ENCODE peak calls at places on chromosomes 16 and 17, in nine cellular contexts. M is HFF-Myc, U is prostate gland, H is neural progenitor cell, C is left ventricle myocardium inferior, F is cardiac muscle cell, O is lower leg skin, T is astrocyte of the spinal cord, W is heart left ventricle. X is an unnamed sample.

GRCh38 chr17:82802141-82802540 is 37.7 kb downstream of the ZNF750 start:
- DNase-seq in O (no peak), M (no peak), W (no peak), T (peak; percentile 50), H (no peak), C (no peak), F (peak; percentile 24), U (no peak), X (no peak)

GRCh38 chr17:45925311-45925710 is 31.0 kb downstream of the MAPT start:
- DNase-seq in W (no peak), O (no peak), H (no peak), M (no peak), C (no peak), U (no peak), T (no peak), F (no peak), X (no peak)

GRCh38 chr17:59423137-59423703 is 91.8 kb downstream of the YPEL2 start:
- DNase-seq in W (peak; percentile 59), T (peak; percentile 62), O (no peak), C (peak; percentile 24), M (no peak), F (peak; percentile 92), H (no peak), U (no peak), X (peak; percentile 69)

GRCh38 chr17:1469231-1469852 is 13.3 kb upstream of the CRK start:
- DNase-seq in C (no peak), F (peak; percentile 50), T (no peak), W (no peak), M (no peak), U (no peak), H (peak; percentile 72), O (no peak), X (no peak)

GRCh38 chr16:57422026-57422944 is 17.7 kb downstream of the CCL17 start:
- DNase-seq in C (no peak), M (peak; percentile 53), W (no peak), H (peak; percentile 58), F (peak; percentile 82), O (peak; percentile 39), T (peak; percentile 68), U (peak; percentile 51), X (peak; percentile 81)

GRCh38 chr16:50692999-50693781 is at the start of gene NOD2:
- DNase-seq in F (peak; percentile 29), W (peak; percentile 40), M (no peak), H (peak; percentile 63), O (no peak), U (no peak), C (no peak), T (no peak), X (no peak)

GRCh38 chr17:59427425-59427921 is 96.0 kb downstream of the YPEL2 start:
- DNase-seq in T (peak; percentile 35), U (no peak), M (no peak), H (no peak), C (no peak), O (no peak), W (peak; percentile 47), F (peak; percentile 68), X (no peak)

GRCh38 chr17:10618202-10618635 is 38.9 kb downstream of the MYH3 start:
- DNase-seq in M (peak; percentile 42), U (peak; percentile 45), H (peak; percentile 87), C (peak; percentile 39), F (peak; percentile 83), O (peak; percentile 47), T (peak; percentile 57), W (peak; percentile 66), X (peak; percentile 79)

GRCh38 chr16:35311475-35311874 is 1852.1 kb downstream of the TP53TG3F start:
- DNase-seq in M (no peak), O (no peak), W (no peak), C (no peak), H (no peak), F (no peak), T (no peak), U (no peak), X (no peak)

GRCh38 chr16:1938316-1938715 is 4.7 kb downstream of the MSRB1 start:
- DNase-seq in O (no peak), T (no peak), W (peak; percentile 36), U (no peak), C (no peak), F (no peak), M (no peak), H (no peak), X (no peak)

GRCh38 chr16:30902070-30902972 is 5.9 kb downstream of the CTF1 start:
- DNase-seq in T (peak; percentile 28), M (no peak), H (peak; percentile 92), W (peak; percentile 85), U (peak; percentile 48), C (peak; percentile 73), F (peak; percentile 79), O (no peak), X (peak; percentile 80)

GRCh38 chr16:31709181-31709580 is 164.4 kb upstream of the ZNF267 start:
- DNase-seq in O (no peak), T (no peak), U (no peak), F (no peak), C (no peak), M (no peak), H (no peak), W (no peak), X (no peak)

GRCh38 chr17:15513058-15513858 is 45.8 kb upstream of the CDRT4 start:
- DNase-seq in H (no peak), T (peak; percentile 70), M (no peak), C (no peak), W (no peak), F (peak; percentile 34), O (no peak), U (no peak), X (no peak)

GRCh38 chr17:6487243-6488007 is 43.2 kb downstream of the PIMREG start:
- DNase-seq in H (no peak), W (no peak), M (no peak), C (no peak), U (no peak), T (no peak), O (peak; percentile 36), F (peak; percentile 14), X (no peak)

GRCh38 chr16:61909074-61909473 is 127.2 kb downstream of the CDH8 start:
- DNase-seq in F (no peak), M (no peak), W (no peak), C (no peak), O (no peak), H (no peak), U (no peak), T (peak; percentile 37), X (peak; percentile 70)

GRCh38 chr16:73846292-73846849 is 450.2 kb upstream of the PSMD7 start:
- DNase-seq in O (no peak), H (peak; percentile 86), W (no peak), U (no peak), M (no peak), C (no peak), T (no peak), F (no peak), X (no peak)

GRCh38 chr16:88936008-88936912 is 40.7 kb downstream of the CBFA2T3 start:
- DNase-seq in F (no peak), U (no peak), W (peak; percentile 72), O (peak; percentile 46), H (no peak), T (no peak), C (peak; percentile 56), M (no peak), X (no peak)

GRCh38 chr17:7844292-7845154 is 10.3 kb upstream of the TMEM88 start:
- DNase-seq in O (peak; percentile 90), M (no peak), H (peak; percentile 95), C (peak; percentile 88), T (peak; percentile 93), F (peak; percentile 97), U (peak; percentile 95), W (peak; percentile 94), X (peak; percentile 97)

GRCh38 chr17:30226878-30227277 is 8.6 kb downstream of the SLC6A4 start:
- DNase-seq in M (no peak), O (no peak), W (no peak), T (peak; percentile 7), H (no peak), C (no peak), U (no peak), F (no peak), X (no peak)

GRCh38 chr17:49588726-49589555 is 13.3 kb downstream of the NXPH3 start:
- DNase-seq in H (no peak), F (no peak), M (no peak), C (no peak), U (no peak), W (no peak), O (no peak), T (no peak), X (no peak)

GRCh38 chr16:31273187-31273586 is 13.4 kb downstream of the ITGAM start:
- DNase-seq in C (no peak), M (no peak), H (no peak), T (no peak), F (no peak), O (no peak), U (no peak), W (no peak), X (no peak)

GRCh38 chr17:69909389-69909788 is 165.6 kb upstream of the KCNJ16 start:
- DNase-seq in F (no peak), C (no peak), W (no peak), M (no peak), U (no peak), H (no peak), T (no peak), O (no peak), X (no peak)

GRCh38 chr17:42684033-42684625 is 1.8 kb downstream of the CNTNAP1 start:
- DNase-seq in F (no peak), W (no peak), C (no peak), H (no peak), U (peak; percentile 47), O (no peak), T (no peak), M (no peak), X (no peak)
- H3K4me3 ChIP-seq in F (no peak overlapping the region), W (peak overlapping the region; percentile 44), C (peak overlapping the region; percentile 70), H (peak overlapping the region; percentile 68), U (no peak overlapping the region), O (no peak overlapping the region), T (peak overlapping the region; percentile 61), M (no peak overlapping the region), X (peak overlapping the region; percentile 56)

DNA sequence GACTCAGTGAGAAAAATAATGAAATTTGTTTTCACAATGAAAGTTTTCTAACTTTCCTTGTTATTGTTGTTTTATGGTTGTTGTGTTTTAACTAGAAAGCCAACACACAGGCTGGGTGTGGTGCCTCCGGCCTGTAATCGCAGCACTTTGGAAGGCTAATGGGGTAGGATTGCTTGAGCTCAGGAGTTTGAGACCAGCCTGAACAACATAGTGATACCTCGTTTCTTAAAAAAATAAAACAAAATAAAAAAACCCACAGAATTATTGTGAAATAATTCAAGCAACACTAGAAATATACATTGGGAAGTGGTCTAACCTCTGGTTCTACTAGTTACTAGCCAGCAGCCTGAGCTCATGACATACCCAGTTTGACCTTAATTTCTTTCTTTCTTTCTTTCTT is 630 bp downstream of the MILR1 start:
- DNase-seq in T (no peak), F (peak; percentile 45), H (no peak), U (no peak), M (no peak), O (no peak), C (no peak), W (no peak), X (no peak)
- H3K4me3 ChIP-seq in T (no peak overlapping the region), F (no peak overlapping the region), H (no peak overlapping the region), U (no peak overlapping the region), M (no peak overlapping the region), O (no peak overlapping the region), C (peak overlapping the region; percentile 43), W (peak overlapping the region; percentile 1), X (no peak overlapping the region)

GRCh38 chr17:76268991-76269981 is 4.1 kb downstream of the UBALD2 start:
- DNase-seq in U (no peak), O (no peak), M (no peak), C (no peak), T (no peak), W (no peak), F (no peak), H (no peak), X (no peak)
- H3K4me3 ChIP-seq in U (no peak overlapping the region), O (no peak overlapping the region), M (no peak overlapping the region), C (peak overlapping the region; percentile 93), T (no peak overlapping the region), W (no peak overlapping the region), F (peak overlapping the region; percentile 8), H (no peak overlapping the region), X (no peak overlapping the region)

GRCh38 chr17:40309938-40310510 is 1.0 kb downstream of the RARA start:
- DNase-seq in O (no peak), T (no peak), F (no peak), W (peak; percentile 55), M (no peak), H (no peak), U (no peak), C (peak; percentile 28), X (no peak)
- H3K4me3 ChIP-seq in O (no peak overlapping the region), T (no peak overlapping the region), F (peak overlapping the region; percentile 97), W (no peak overlapping the region), M (no peak overlapping the region), H (peak overlapping the region; percentile 78), U (no peak overlapping the region), C (peak overlapping the region; percentile 59), X (no peak overlapping the region)